ENCODE peak calls at places on chromosomes 3 and 15, in seven cellular contexts. One of them, this sample, is unnamed. For H3K27me3 and H3K4me1, the result is how much of the 10 kb centered on the place peaks cover.

GRCh38 chr3:144244662-144245061 is 273.0 kb downstream of the DIPK2A start:
- DNase-seq in transverse colon: no peak
- DNase-seq in adrenal gland: no peak
- DNase-seq in esophagus squamous epithelium: no peak
- DNase-seq in upper lobe of right lung: no peak
- DNase-seq in PC-9: no peak
- DNase-seq in fibroblast of lung: no peak
- DNase-seq in this sample: no peak

GRCh38 chr15:90059208-90059985 is 42.9 kb downstream of the IDH2 start:
- DNase-seq in transverse colon: peak
- DNase-seq in adrenal gland: peak
- DNase-seq in esophagus squamous epithelium: peak
- DNase-seq in upper lobe of right lung: peak
- DNase-seq in PC-9: no peak
- DNase-seq in fibroblast of lung: no peak
- DNase-seq in this sample: no peak

GRCh38 chr15:100762913-100763627 is 116.6 kb upstream of the ALDH1A3 start:
- DNase-seq in transverse colon: no peak
- DNase-seq in adrenal gland: no peak
- DNase-seq in esophagus squamous epithelium: no peak
- DNase-seq in upper lobe of right lung: peak
- DNase-seq in PC-9: no peak
- DNase-seq in fibroblast of lung: no peak
- DNase-seq in this sample: no peak

GRCh38 chr3:113546414-113546893 is 14.1 kb downstream of the SIDT1 start:
- DNase-seq in transverse colon: no peak
- DNase-seq in adrenal gland: no peak
- DNase-seq in esophagus squamous epithelium: no peak
- DNase-seq in upper lobe of right lung: no peak
- DNase-seq in PC-9: no peak
- DNase-seq in fibroblast of lung: no peak
- DNase-seq in this sample: no peak

GRCh38 chr3:189494632-189495031 is 136.6 kb upstream of the TP63 start:
- DNase-seq in transverse colon: no peak
- DNase-seq in adrenal gland: no peak
- DNase-seq in esophagus squamous epithelium: no peak
- DNase-seq in upper lobe of right lung: no peak
- DNase-seq in PC-9: no peak
- DNase-seq in fibroblast of lung: no peak
- DNase-seq in this sample: peak

GRCh38 chr15:46111730-46112129 is 476.9 kb downstream of the SQOR start:
- DNase-seq in transverse colon: no peak
- DNase-seq in adrenal gland: no peak
- DNase-seq in esophagus squamous epithelium: no peak
- DNase-seq in upper lobe of right lung: no peak
- DNase-seq in PC-9: no peak
- DNase-seq in fibroblast of lung: no peak
- DNase-seq in this sample: no peak

GRCh38 chr3:83189634-83190033 is 1428.2 kb upstream of the GBE1 start:
- DNase-seq in transverse colon: no peak
- DNase-seq in adrenal gland: no peak
- DNase-seq in esophagus squamous epithelium: no peak
- DNase-seq in upper lobe of right lung: no peak
- DNase-seq in PC-9: no peak
- DNase-seq in fibroblast of lung: no peak
- DNase-seq in this sample: no peak

GRCh38 chr3:28901029-28901428 is 379.8 kb upstream of the RBMS3 start:
- DNase-seq in transverse colon: no peak
- DNase-seq in adrenal gland: peak
- DNase-seq in esophagus squamous epithelium: no peak
- DNase-seq in upper lobe of right lung: no peak
- DNase-seq in PC-9: no peak
- DNase-seq in fibroblast of lung: peak
- DNase-seq in this sample: peak

GRCh38 chr3:125480656-125481374 is 39.2 kb downstream of the SNX4 start:
- DNase-seq in transverse colon: no peak
- DNase-seq in adrenal gland: no peak
- DNase-seq in esophagus squamous epithelium: no peak
- DNase-seq in upper lobe of right lung: no peak
- DNase-seq in PC-9: no peak
- DNase-seq in fibroblast of lung: peak
- DNase-seq in this sample: peak

GRCh38 chr15:43275736-43276562 is 9.2 kb upstream of the TGM5 start:
- DNase-seq in transverse colon: no peak
- DNase-seq in adrenal gland: no peak
- DNase-seq in esophagus squamous epithelium: no peak
- DNase-seq in upper lobe of right lung: no peak
- DNase-seq in PC-9: no peak
- DNase-seq in fibroblast of lung: no peak
- DNase-seq in this sample: no peak

GRCh38 chr15:82315519-82316246 is 33.6 kb downstream of the GOLGA6L10 start:
- DNase-seq in transverse colon: no peak
- DNase-seq in adrenal gland: no peak
- DNase-seq in esophagus squamous epithelium: no peak
- DNase-seq in upper lobe of right lung: peak
- DNase-seq in PC-9: no peak
- DNase-seq in fibroblast of lung: no peak
- DNase-seq in this sample: no peak

GRCh38 chr3:182740710-182741109 is 52.6 kb upstream of the ATP11B start:
- DNase-seq in transverse colon: peak
- DNase-seq in adrenal gland: no peak
- DNase-seq in esophagus squamous epithelium: no peak
- DNase-seq in upper lobe of right lung: no peak
- DNase-seq in PC-9: peak
- DNase-seq in fibroblast of lung: no peak
- DNase-seq in this sample: no peak

GRCh38 chr15:63076136-63077005 is 33.8 kb downstream of the TPM1 start:
- DNase-seq in transverse colon: no peak
- DNase-seq in adrenal gland: no peak
- DNase-seq in esophagus squamous epithelium: no peak
- DNase-seq in upper lobe of right lung: no peak
- DNase-seq in PC-9: no peak
- DNase-seq in fibroblast of lung: no peak
- DNase-seq in this sample: no peak

GRCh38 chr15:92326236-92326635 is 67.4 kb upstream of the ST8SIA2 start:
- DNase-seq in transverse colon: no peak
- DNase-seq in adrenal gland: no peak
- DNase-seq in esophagus squamous epithelium: no peak
- DNase-seq in upper lobe of right lung: no peak
- DNase-seq in PC-9: no peak
- DNase-seq in fibroblast of lung: no peak
- DNase-seq in this sample: no peak
- H3K4me3 ChIP-seq in transverse colon: no peak
- H3K4me3 ChIP-seq in adrenal gland: no peak
- H3K4me3 ChIP-seq in esophagus squamous epithelium: no peak
- H3K4me3 ChIP-seq in upper lobe of right lung: no peak
- H3K4me3 ChIP-seq in PC-9: no peak
- H3K4me3 ChIP-seq in fibroblast of lung: no peak
- H3K4me3 ChIP-seq in this sample: no peak

GRCh38 chr15:93252780-93253179 is 163.8 kb upstream of the RGMA start:
- DNase-seq in transverse colon: no peak
- DNase-seq in adrenal gland: no peak
- DNase-seq in esophagus squamous epithelium: no peak
- DNase-seq in upper lobe of right lung: no peak
- DNase-seq in PC-9: no peak
- DNase-seq in fibroblast of lung: no peak
- DNase-seq in this sample: no peak

GRCh38 chr15:93253656-93254055 is 164.6 kb upstream of the RGMA start:
- DNase-seq in transverse colon: no peak
- DNase-seq in adrenal gland: no peak
- DNase-seq in esophagus squamous epithelium: no peak
- DNase-seq in upper lobe of right lung: no peak
- DNase-seq in PC-9: no peak
- DNase-seq in fibroblast of lung: no peak
- DNase-seq in this sample: no peak

GRCh38 chr15:93249599-93249998 is 160.6 kb upstream of the RGMA start:
- DNase-seq in transverse colon: no peak
- DNase-seq in adrenal gland: no peak
- DNase-seq in esophagus squamous epithelium: no peak
- DNase-seq in upper lobe of right lung: no peak
- DNase-seq in PC-9: no peak
- DNase-seq in fibroblast of lung: no peak
- DNase-seq in this sample: no peak

GRCh38 chr15:93250212-93250611 is 161.2 kb upstream of the RGMA start:
- DNase-seq in transverse colon: no peak
- DNase-seq in adrenal gland: no peak
- DNase-seq in esophagus squamous epithelium: no peak
- DNase-seq in upper lobe of right lung: no peak
- DNase-seq in PC-9: no peak
- DNase-seq in fibroblast of lung: no peak
- DNase-seq in this sample: no peak

GRCh38 chr15:93250905-93251304 is 161.9 kb upstream of the RGMA start:
- DNase-seq in transverse colon: no peak
- DNase-seq in adrenal gland: no peak
- DNase-seq in esophagus squamous epithelium: no peak
- DNase-seq in upper lobe of right lung: no peak
- DNase-seq in PC-9: no peak
- DNase-seq in fibroblast of lung: no peak
- DNase-seq in this sample: no peak
- H3K27me3 ChIP-seq in transverse colon: under half
- H3K27me3 ChIP-seq in adrenal gland: under half
- H3K27me3 ChIP-seq in esophagus squamous epithelium: under half
- H3K27me3 ChIP-seq in upper lobe of right lung: under half
- H3K27me3 ChIP-seq in PC-9: half or more
- H3K27me3 ChIP-seq in fibroblast of lung: under half
- H3K27me3 ChIP-seq in this sample: under half

GRCh38 chr15:74779162-74779648 is 2.7 kb upstream of the CSK start:
- DNase-seq in transverse colon: no peak
- DNase-seq in adrenal gland: no peak
- DNase-seq in esophagus squamous epithelium: no peak
- DNase-seq in upper lobe of right lung: no peak
- DNase-seq in PC-9: no peak
- DNase-seq in fibroblast of lung: no peak
- DNase-seq in this sample: no peak

GRCh38 chr15:74781673-74782595 is at the start of gene CSK:
- DNase-seq in transverse colon: peak
- DNase-seq in adrenal gland: peak
- DNase-seq in esophagus squamous epithelium: no peak
- DNase-seq in upper lobe of right lung: peak
- DNase-seq in PC-9: no peak
- DNase-seq in fibroblast of lung: peak
- DNase-seq in this sample: peak

GRCh38 chr15:74780523-74780982 is 1.3 kb upstream of the CSK start:
- DNase-seq in transverse colon: no peak
- DNase-seq in adrenal gland: no peak
- DNase-seq in esophagus squamous epithelium: no peak
- DNase-seq in upper lobe of right lung: no peak
- DNase-seq in PC-9: no peak
- DNase-seq in fibroblast of lung: no peak
- DNase-seq in this sample: no peak

GRCh38 chr15:74782596-74783071 is 754 bp downstream of the CSK start:
- DNase-seq in transverse colon: no peak
- DNase-seq in adrenal gland: peak
- DNase-seq in esophagus squamous epithelium: no peak
- DNase-seq in upper lobe of right lung: no peak
- DNase-seq in PC-9: no peak
- DNase-seq in fibroblast of lung: no peak
- DNase-seq in this sample: peak

DNA sequence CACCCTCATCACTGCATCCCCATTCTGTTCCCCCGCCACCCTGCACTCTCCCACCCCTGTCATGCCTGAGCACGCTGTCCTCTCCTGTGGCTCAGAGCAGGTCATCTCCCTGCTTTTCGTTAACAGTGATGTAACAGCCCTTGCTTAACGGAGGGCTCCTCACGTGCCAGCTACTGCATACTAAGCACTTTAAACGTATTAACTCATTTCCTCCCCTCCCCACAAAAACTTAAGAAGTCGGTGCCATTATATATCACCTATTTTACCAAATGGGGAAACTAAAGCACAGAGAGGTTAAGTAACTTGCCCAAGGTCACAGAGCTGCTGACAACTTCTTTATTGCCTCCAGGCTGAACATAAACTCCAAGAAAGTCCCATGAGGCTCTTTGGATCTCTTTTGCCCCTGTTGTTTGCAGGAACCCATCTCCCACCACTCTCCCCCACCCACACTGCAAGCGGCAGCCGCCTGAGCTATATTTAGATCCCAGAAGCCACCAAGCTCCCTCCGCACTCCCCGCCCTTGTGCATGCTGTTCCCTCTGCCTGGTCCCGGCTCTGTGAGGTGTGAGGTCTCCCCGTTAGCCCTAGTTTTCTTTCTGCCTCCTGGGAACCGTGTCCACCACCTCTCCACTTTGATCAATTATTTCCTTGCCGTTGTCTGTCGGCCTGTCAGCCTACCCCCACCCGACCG is 752 bp upstream of the CSK start:
- DNase-seq in transverse colon: no peak
- DNase-seq in adrenal gland: peak
- DNase-seq in esophagus squamous epithelium: no peak
- DNase-seq in upper lobe of right lung: no peak
- DNase-seq in PC-9: no peak
- DNase-seq in fibroblast of lung: peak
- DNase-seq in this sample: peak
- H3K4me1 ChIP-seq in transverse colon: half or more
- H3K4me1 ChIP-seq in adrenal gland: half or more
- H3K4me1 ChIP-seq in esophagus squamous epithelium: half or more
- H3K4me1 ChIP-seq in upper lobe of right lung: half or more
- H3K4me1 ChIP-seq in PC-9: under half
- H3K4me1 ChIP-seq in fibroblast of lung: under half
- H3K4me1 ChIP-seq in this sample: under half

GRCh38 chr15:78976691-78977090 is 31.8 kb upstream of the CTSH start:
- DNase-seq in transverse colon: no peak
- DNase-seq in adrenal gland: no peak
- DNase-seq in esophagus squamous epithelium: no peak
- DNase-seq in upper lobe of right lung: no peak
- DNase-seq in PC-9: no peak
- DNase-seq in fibroblast of lung: no peak
- DNase-seq in this sample: no peak

GRCh38 chr15:78977591-78978347 is 32.9 kb upstream of the CTSH start:
- DNase-seq in transverse colon: no peak
- DNase-seq in adrenal gland: no peak
- DNase-seq in esophagus squamous epithelium: no peak
- DNase-seq in upper lobe of right lung: no peak
- DNase-seq in PC-9: no peak
- DNase-seq in fibroblast of lung: no peak
- DNase-seq in this sample: no peak

GRCh38 chr15:78977091-78977571 is 32.3 kb upstream of the CTSH start:
- DNase-seq in transverse colon: no peak
- DNase-seq in adrenal gland: no peak
- DNase-seq in esophagus squamous epithelium: no peak
- DNase-seq in upper lobe of right lung: no peak
- DNase-seq in PC-9: no peak
- DNase-seq in fibroblast of lung: no peak
- DNase-seq in this sample: no peak

GRCh38 chr15:78978601-78979179 is 33.8 kb upstream of the CTSH start:
- DNase-seq in transverse colon: no peak
- DNase-seq in adrenal gland: no peak
- DNase-seq in esophagus squamous epithelium: no peak
- DNase-seq in upper lobe of right lung: no peak
- DNase-seq in PC-9: no peak
- DNase-seq in fibroblast of lung: no peak
- DNase-seq in this sample: no peak

GRCh38 chr15:78974272-78974918 is 29.5 kb upstream of the CTSH start:
- DNase-seq in transverse colon: no peak
- DNase-seq in adrenal gland: no peak
- DNase-seq in esophagus squamous epithelium: no peak
- DNase-seq in upper lobe of right lung: no peak
- DNase-seq in PC-9: no peak
- DNase-seq in fibroblast of lung: no peak
- DNase-seq in this sample: no peak
- H3K4me3 ChIP-seq in transverse colon: no peak
- H3K4me3 ChIP-seq in adrenal gland: no peak
- H3K4me3 ChIP-seq in esophagus squamous epithelium: no peak
- H3K4me3 ChIP-seq in upper lobe of right lung: no peak
- H3K4me3 ChIP-seq in PC-9: no peak
- H3K4me3 ChIP-seq in fibroblast of lung: no peak
- H3K4me3 ChIP-seq in this sample: no peak